ENCODE peak calls at places on chromosome 7, in five cellular contexts. C, O, P, R and F are unnamed samples.

GRCh38 chr7:142607351-142607750 is 141.9 kb upstream of the PRSS1 start:
- DNase-seq in C (no peak), O (no peak), P (no peak), R (no peak), F (no peak)

GRCh38 chr7:32179567-32179966 is 109.4 kb upstream of the PDE1C start:
- DNase-seq in C (no peak), O (no peak), P (no peak), R (no peak), F (no peak)

GRCh38 chr7:73983437-73984164 is 44.4 kb upstream of the ELN start:
- DNase-seq in C (no peak), O (no peak), P (no peak), R (no peak), F (no peak)

GRCh38 chr7:49580000-49580399 is 193.4 kb upstream of the VWC2 start:
- DNase-seq in C (no peak), O (no peak), P (no peak), R (no peak), F (no peak)

GRCh38 chr7:159098424-159098786 is 46.3 kb downstream of the VIPR2 start:
- DNase-seq in C (no peak), O (no peak), P (no peak), R (no peak), F (no peak)

GRCh38 chr7:6590645-6591110 is 857 bp downstream of the INTS15 start:
- DNase-seq in C (no peak), O (peak; percentile 36), P (no peak), R (no peak), F (no peak)

GRCh38 chr7:2185715-2186114 is 47.0 kb downstream of the MAD1L1 start:
- DNase-seq in C (no peak), O (no peak), P (no peak), R (no peak), F (no peak)

GRCh38 chr7:50307368-50308012 is 3.0 kb downstream of the IKZF1 start:
- DNase-seq in C (peak; percentile 32), O (no peak), P (peak; percentile 71), R (no peak), F (no peak)

GRCh38 chr7:498678-499641 is 20.7 kb downstream of the PDGFA start:
- DNase-seq in C (no peak), O (no peak), P (no peak), R (no peak), F (no peak)

GRCh38 chr7:55245271-55245723 is 119.8 kb upstream of the LANCL2 start:
- DNase-seq in C (no peak), O (peak; percentile 89), P (no peak), R (peak; percentile 15), F (no peak)

GRCh38 chr7:40138973-40139372 is 4.2 kb downstream of the SUGCT start:
- DNase-seq in C (no peak), O (no peak), P (no peak), R (no peak), F (no peak)

GRCh38 chr7:40137563-40137962 is 2.8 kb downstream of the SUGCT start:
- DNase-seq in C (no peak), O (no peak), P (no peak), R (no peak), F (no peak)

GRCh38 chr7:40134428-40135423 is at the start of the genes MPLKIP and SUGCT:
- DNase-seq in C (peak; percentile 79), O (peak; percentile 92), P (peak; percentile 84), R (peak; percentile 86), F (peak; percentile 86)

GRCh38 chr7:40133561-40134427 is 628 bp downstream of the MPLKIP start:
- DNase-seq in C (no peak), O (peak; percentile 38), P (peak; percentile 9), R (no peak), F (no peak)
- H3K4me3 ChIP-seq in C (peak overlapping the region; percentile 84), O (peak overlapping the region; percentile 93), P (peak overlapping the region; percentile 91), R (peak overlapping the region; percentile 93), F (peak overlapping the region; percentile 76)

DNA sequence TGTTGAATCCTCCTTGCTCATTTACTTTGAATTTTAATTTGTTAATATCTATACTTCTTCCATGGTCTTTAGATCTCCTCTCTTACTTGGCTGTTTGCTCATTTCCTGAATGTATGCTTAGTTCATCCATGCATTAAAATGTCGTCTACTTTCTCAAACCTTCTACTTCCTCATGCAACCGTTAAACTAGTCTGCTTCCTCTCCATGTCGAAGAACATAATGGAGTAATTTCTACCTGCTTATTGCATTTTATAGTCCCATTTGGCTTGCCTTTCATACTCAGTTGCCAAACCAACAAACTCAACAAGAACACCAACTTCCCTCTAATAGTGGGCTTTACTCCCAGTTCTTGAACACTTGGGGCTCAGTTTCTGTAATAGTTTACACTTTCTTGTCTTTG is 43.8 kb upstream of the SEMA3D start:
- DNase-seq in C (no peak), O (no peak), P (no peak), R (no peak), F (no peak)
- H3K4me3 ChIP-seq in C (no peak overlapping the region), O (no peak overlapping the region), P (no peak overlapping the region), R (no peak overlapping the region), F (no peak overlapping the region)

GRCh38 chr7:92708105-92709042 is 118.2 kb upstream of the FAM133B start:
- DNase-seq in C (no peak), O (no peak), P (no peak), R (no peak), F (no peak)
- H3K4me3 ChIP-seq in C (no peak overlapping the region), O (no peak overlapping the region), P (no peak overlapping the region), R (no peak overlapping the region), F (no peak overlapping the region)

DNA sequence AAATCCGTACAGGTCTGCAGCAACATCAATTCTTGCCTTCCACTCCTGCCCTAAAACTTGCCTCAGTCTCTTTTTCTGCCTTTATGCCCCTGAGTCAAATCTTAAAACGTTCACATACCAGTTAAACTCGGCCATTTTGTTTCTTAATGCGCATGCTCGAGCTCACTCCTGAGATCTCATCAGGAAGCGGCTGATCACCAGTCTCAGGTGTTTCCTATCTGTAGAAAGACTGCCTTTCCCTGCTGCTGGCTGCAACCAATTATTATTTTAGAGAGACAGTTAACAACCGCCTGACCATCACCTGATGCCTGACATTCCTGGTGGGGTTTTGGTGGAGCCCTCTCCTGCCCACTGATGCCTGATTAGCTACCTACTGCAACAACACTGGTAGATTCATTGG is 70.2 kb upstream of the TMEM140 start:
- DNase-seq in C (no peak), O (no peak), P (no peak), R (no peak), F (no peak)
- H3K4me3 ChIP-seq in C (no peak overlapping the region), O (no peak overlapping the region), P (no peak overlapping the region), R (no peak overlapping the region), F (no peak overlapping the region)

DNA sequence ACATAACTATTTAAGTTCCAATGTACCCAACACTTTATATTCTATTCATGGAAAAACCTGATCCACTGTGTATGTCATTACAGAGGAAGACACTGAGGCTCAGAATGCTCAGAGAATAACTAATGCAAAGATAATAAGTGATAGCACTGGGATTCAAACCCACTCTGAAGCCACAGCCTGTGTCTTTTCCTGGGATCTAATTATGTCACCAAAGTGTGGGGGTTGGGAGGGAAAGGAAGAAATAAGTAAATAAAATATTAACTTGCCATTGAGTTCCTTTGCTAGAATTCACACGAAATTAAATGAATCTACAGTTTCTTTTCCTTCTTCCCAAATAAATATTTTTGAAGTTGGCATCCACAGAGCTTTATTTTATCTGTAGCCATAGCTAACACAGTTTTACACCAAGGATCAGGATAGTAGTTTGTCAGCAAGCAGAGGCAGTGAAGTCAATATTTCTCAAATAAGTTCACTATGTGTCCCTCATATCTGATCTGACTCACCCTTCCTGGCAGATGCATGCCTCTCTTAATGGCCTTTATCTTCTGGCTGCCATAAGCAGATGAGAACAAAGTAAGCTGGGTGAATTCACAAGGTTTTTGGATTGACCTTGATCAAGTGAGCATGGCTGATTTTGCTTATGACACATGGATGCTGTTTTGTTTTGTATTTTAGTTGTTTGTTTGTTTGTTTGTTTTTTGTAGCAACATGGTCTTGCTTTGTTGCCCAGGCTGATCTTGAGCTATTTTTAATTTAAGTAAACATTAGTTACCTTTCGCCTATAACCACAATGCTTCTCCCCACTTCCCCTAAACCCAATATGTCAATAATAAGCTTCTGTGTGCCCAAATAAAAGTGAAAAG is 6.3 kb downstream of the RAPGEF5 start:
- DNase-seq in C (no peak), O (peak; percentile 42), P (no peak), R (no peak), F (no peak)
- H3K4me3 ChIP-seq in C (no peak overlapping the region), O (no peak overlapping the region), P (no peak overlapping the region), R (no peak overlapping the region), F (no peak overlapping the region)

GRCh38 chr7:100874300-100874576 is 665 bp upstream of the SRRT start:
- DNase-seq in C (no peak), O (no peak), P (no peak), R (no peak), F (no peak)

GRCh38 chr7:100878013-100878412 is 3.1 kb downstream of the SRRT start:
- DNase-seq in C (no peak), O (no peak), P (no peak), R (no peak), F (no peak)

GRCh38 chr7:100874577-100875355 is at the start of gene SRRT:
- DNase-seq in C (peak; percentile 97), O (peak; percentile 99), P (peak; percentile 98), R (peak; percentile 99), F (peak; percentile 99)

GRCh38 chr7:100875356-100875751 is 451 bp downstream of the SRRT start:
- DNase-seq in C (no peak), O (no peak), P (peak; percentile 36), R (no peak), F (no peak)

DNA sequence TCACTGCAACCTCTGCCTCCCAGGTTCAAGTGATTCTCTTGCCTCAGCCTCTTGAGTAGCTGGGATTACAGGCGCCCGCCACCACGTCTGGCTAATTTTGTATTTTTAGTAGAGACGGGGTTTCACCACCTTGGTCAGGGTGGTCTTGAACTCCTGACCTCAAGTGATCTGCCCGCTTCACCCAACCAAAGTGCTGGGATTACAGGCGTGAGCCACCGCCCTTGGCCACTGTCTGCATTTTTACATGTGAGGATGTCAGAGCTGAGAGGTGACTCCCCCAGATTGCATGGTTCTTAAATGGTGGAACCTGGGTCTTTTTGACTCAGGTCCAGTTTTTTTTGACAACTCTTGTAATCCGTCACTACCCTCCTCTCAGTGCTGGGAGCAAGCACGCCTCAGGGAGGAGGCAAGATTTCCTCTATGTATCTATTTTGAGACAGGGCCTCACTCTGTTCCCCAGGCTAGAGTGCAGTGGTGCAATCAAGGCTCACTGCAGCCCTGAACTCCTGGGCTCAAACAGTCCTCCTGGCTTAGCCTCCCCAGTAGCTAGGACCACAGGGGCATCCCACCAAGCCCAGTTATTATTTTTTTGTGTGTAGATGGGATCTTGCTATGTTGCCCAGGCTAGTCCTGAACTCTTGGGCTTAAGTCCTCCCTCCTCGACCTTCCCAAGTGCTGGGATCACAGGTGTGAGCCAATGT is 1.2 kb upstream of the SRRT start:
- DNase-seq in C (no peak), O (no peak), P (no peak), R (no peak), F (no peak)
- H3K4me3 ChIP-seq in C (peak overlapping the region; percentile 84), O (no peak overlapping the region), P (no peak overlapping the region), R (peak overlapping the region; percentile 66), F (peak overlapping the region; percentile 88)

GRCh38 chr7:21430575-21430954 is 2.7 kb downstream of the SP4 start:
- DNase-seq in C (no peak), O (no peak), P (no peak), R (no peak), F (no peak)
- H3K4me3 ChIP-seq in C (peak overlapping the region; percentile 92), O (no peak overlapping the region), P (no peak overlapping the region), R (no peak overlapping the region), F (no peak overlapping the region)

GRCh38 chr7:151380199-151381082 is 29.4 kb downstream of the WDR86 start:
- DNase-seq in C (no peak), O (no peak), P (no peak), R (no peak), F (no peak)
- H3K4me3 ChIP-seq in C (no peak overlapping the region), O (no peak overlapping the region), P (no peak overlapping the region), R (no peak overlapping the region), F (no peak overlapping the region)